ENCODE peak calls at places on chromosome 5, in six cellular contexts. One of them, this sample, is unnamed.

GRCh38 chr5:178162481-178162880 is 8.8 kb upstream of the NHP2 start:
- DNase-seq in T-helper 9 cell: no peak
- DNase-seq in H9: no peak
- DNase-seq in activated naive CD4-positive, alpha-beta T cell treated with anti-CD3 and anti-CD28 coated beads, Interleukin-2, amount 10 ng/mL, durations not matched to agents 7 days and 5 days: no peak
- DNase-seq in HTR-8/SVneo: no peak
- DNase-seq in EL: no peak
- DNase-seq in this sample: no peak

GRCh38 chr5:152560508-152561137 is 155.5 kb upstream of the NMUR2 start:
- DNase-seq in EL: peak
- DNase-seq in H9: peak
- DNase-seq in T-helper 9 cell: peak
- DNase-seq in HTR-8/SVneo: peak
- DNase-seq in activated naive CD4-positive, alpha-beta T cell treated with anti-CD3 and anti-CD28 coated beads, Interleukin-2, amount 10 ng/mL, durations not matched to agents 7 days and 5 days: peak
- DNase-seq in this sample: peak

GRCh38 chr5:95644351-95645042 is 2.1 kb upstream of the RFESD start:
- DNase-seq in T-helper 9 cell: no peak
- DNase-seq in HTR-8/SVneo: peak
- DNase-seq in activated naive CD4-positive, alpha-beta T cell treated with anti-CD3 and anti-CD28 coated beads, Interleukin-2, amount 10 ng/mL, durations not matched to agents 7 days and 5 days: peak
- DNase-seq in EL: peak
- DNase-seq in H9: peak
- DNase-seq in this sample: peak

GRCh38 chr5:83270311-83270710 is 193.0 kb downstream of the XRCC4 start:
- DNase-seq in activated naive CD4-positive, alpha-beta T cell treated with anti-CD3 and anti-CD28 coated beads, Interleukin-2, amount 10 ng/mL, durations not matched to agents 7 days and 5 days: no peak
- DNase-seq in H9: no peak
- DNase-seq in HTR-8/SVneo: no peak
- DNase-seq in T-helper 9 cell: no peak
- DNase-seq in EL: no peak
- DNase-seq in this sample: no peak

GRCh38 chr5:171462136-171462927 is 42.9 kb downstream of the FGF18 start:
- DNase-seq in T-helper 9 cell: no peak
- DNase-seq in H9: peak
- DNase-seq in HTR-8/SVneo: no peak
- DNase-seq in EL: no peak
- DNase-seq in activated naive CD4-positive, alpha-beta T cell treated with anti-CD3 and anti-CD28 coated beads, Interleukin-2, amount 10 ng/mL, durations not matched to agents 7 days and 5 days: no peak
- DNase-seq in this sample: no peak

GRCh38 chr5:138770977-138771376 is 17.8 kb downstream of the CTNNA1 start:
- DNase-seq in H9: no peak
- DNase-seq in T-helper 9 cell: no peak
- DNase-seq in activated naive CD4-positive, alpha-beta T cell treated with anti-CD3 and anti-CD28 coated beads, Interleukin-2, amount 10 ng/mL, durations not matched to agents 7 days and 5 days: no peak
- DNase-seq in EL: no peak
- DNase-seq in HTR-8/SVneo: no peak
- DNase-seq in this sample: no peak

GRCh38 chr5:111143910-111144309 is 51.8 kb downstream of the WDR36 start:
- DNase-seq in T-helper 9 cell: no peak
- DNase-seq in HTR-8/SVneo: peak
- DNase-seq in activated naive CD4-positive, alpha-beta T cell treated with anti-CD3 and anti-CD28 coated beads, Interleukin-2, amount 10 ng/mL, durations not matched to agents 7 days and 5 days: no peak
- DNase-seq in EL: peak
- DNase-seq in H9: no peak
- DNase-seq in this sample: no peak

GRCh38 chr5:158805195-158805594 is 294.5 kb downstream of the EBF1 start:
- DNase-seq in EL: no peak
- DNase-seq in activated naive CD4-positive, alpha-beta T cell treated with anti-CD3 and anti-CD28 coated beads, Interleukin-2, amount 10 ng/mL, durations not matched to agents 7 days and 5 days: no peak
- DNase-seq in H9: no peak
- DNase-seq in T-helper 9 cell: no peak
- DNase-seq in HTR-8/SVneo: no peak
- DNase-seq in this sample: no peak

GRCh38 chr5:68114641-68115040 is 100.9 kb upstream of the PIK3R1 start:
- DNase-seq in T-helper 9 cell: no peak
- DNase-seq in HTR-8/SVneo: peak
- DNase-seq in EL: peak
- DNase-seq in H9: no peak
- DNase-seq in activated naive CD4-positive, alpha-beta T cell treated with anti-CD3 and anti-CD28 coated beads, Interleukin-2, amount 10 ng/mL, durations not matched to agents 7 days and 5 days: no peak
- DNase-seq in this sample: no peak

GRCh38 chr5:139078345-139078744 is 119.8 kb downstream of the SIL1 start:
- DNase-seq in EL: no peak
- DNase-seq in activated naive CD4-positive, alpha-beta T cell treated with anti-CD3 and anti-CD28 coated beads, Interleukin-2, amount 10 ng/mL, durations not matched to agents 7 days and 5 days: no peak
- DNase-seq in HTR-8/SVneo: no peak
- DNase-seq in T-helper 9 cell: no peak
- DNase-seq in H9: no peak
- DNase-seq in this sample: no peak

GRCh38 chr5:75156585-75156984 is 80.1 kb downstream of the ANKRD31 start:
- DNase-seq in EL: peak
- DNase-seq in HTR-8/SVneo: no peak
- DNase-seq in activated naive CD4-positive, alpha-beta T cell treated with anti-CD3 and anti-CD28 coated beads, Interleukin-2, amount 10 ng/mL, durations not matched to agents 7 days and 5 days: no peak
- DNase-seq in T-helper 9 cell: no peak
- DNase-seq in H9: no peak
- DNase-seq in this sample: no peak